ENCODE peak calls at places on chromosomes 13 and 19, in nine cellular contexts. F is cardiac muscle cell; S is fibroblast of the aortic adventitia; G is GM13976; J is fibroblast of lung; T is neural progenitor cell; X is psoas muscle; B is progenitor cell of endocrine pancreas; K is CD4-positive, alpha-beta T cell. I is an unnamed sample.

GRCh38 chr19:46608178-46608577 is 7.0 kb downstream of the CALM3 start:
- DNase-seq in K (no peak), T (no peak), J (no peak), X (peak; percentile 13), F (no peak), G (no peak), B (no peak), S (no peak), I (no peak)

GRCh38 chr13:19618925-19619324 is 14.5 kb upstream of the MPHOSPH8 start:
- DNase-seq in F (peak; percentile 56), T (peak; percentile 36), B (no peak), X (no peak), G (peak; percentile 55), K (no peak), S (peak; percentile 51), J (peak; percentile 54), I (peak; percentile 51)

GRCh38 chr19:8611391-8611883 is 922 bp upstream of the ADAMTS10 start:
- DNase-seq in F (peak; percentile 32), J (no peak), K (no peak), B (no peak), S (no peak), T (no peak), G (no peak), X (peak; percentile 69), I (no peak)

GRCh38 chr19:48635966-48636858 is 967 bp downstream of the DBP start:
- DNase-seq in G (no peak), B (no peak), T (peak; percentile 46), J (no peak), K (no peak), X (peak; percentile 75), S (no peak), F (no peak), I (peak; percentile 17)

GRCh38 chr19:45641274-45642105 is 2.3 kb upstream of the EML2 start:
- DNase-seq in X (peak; percentile 82), B (peak; percentile 49), K (no peak), J (peak; percentile 62), G (peak; percentile 92), S (peak; percentile 63), T (peak; percentile 93), F (peak; percentile 79), I (peak; percentile 98)

GRCh38 chr13:67421475-67421874 is 191.3 kb upstream of the PCDH9 start:
- DNase-seq in K (no peak), T (no peak), B (no peak), J (no peak), S (no peak), G (no peak), X (no peak), F (no peak), I (no peak)

GRCh38 chr13:40533072-40533471 is 133.4 kb downstream of the FOXO1 start:
- DNase-seq in T (no peak), F (no peak), G (no peak), B (no peak), X (no peak), S (no peak), J (no peak), K (no peak), I (no peak)

GRCh38 chr13:35876601-35877000 is 254.6 kb downstream of the DCLK1 start:
- DNase-seq in T (no peak), S (no peak), G (no peak), F (no peak), K (no peak), X (no peak), J (no peak), B (no peak), I (no peak)

GRCh38 chr19:39499932-39500331 is 1.2 kb downstream of the DLL3 start:
- DNase-seq in J (no peak), F (no peak), T (no peak), S (no peak), K (no peak), B (no peak), G (no peak), X (no peak), I (no peak)

GRCh38 chr13:60120617-60121016 is 43.1 kb downstream of the DIAPH3 start:
- DNase-seq in T (no peak), F (no peak), J (no peak), X (no peak), B (no peak), S (no peak), G (no peak), K (no peak), I (no peak)

GRCh38 chr13:75685239-75685697 is 49.1 kb downstream of the LMO7 start:
- DNase-seq in G (no peak), X (no peak), F (peak; percentile 74), S (peak; percentile 80), B (no peak), J (peak; percentile 81), T (peak; percentile 49), K (no peak), I (no peak)
- TF ChIP-seq CTCF in G (no peak), X (no peak), F (peak; percentile 12), S (peak; percentile 64), B (no peak), J (peak; percentile 42), T (peak; percentile 40), K (no peak), I (no peak)

GRCh38 chr13:100828226-100828625 is 153.6 kb upstream of the TMTC4 start:
- DNase-seq in X (no peak), F (peak; percentile 3), G (no peak), S (no peak), T (peak; percentile 70), B (no peak), J (no peak), K (no peak), I (no peak)
- TF ChIP-seq CTCF in X (no peak), F (no peak), G (no peak), S (no peak), T (peak; percentile 60), B (peak; percentile 32), J (no peak), K (no peak), I (no peak)

DNA sequence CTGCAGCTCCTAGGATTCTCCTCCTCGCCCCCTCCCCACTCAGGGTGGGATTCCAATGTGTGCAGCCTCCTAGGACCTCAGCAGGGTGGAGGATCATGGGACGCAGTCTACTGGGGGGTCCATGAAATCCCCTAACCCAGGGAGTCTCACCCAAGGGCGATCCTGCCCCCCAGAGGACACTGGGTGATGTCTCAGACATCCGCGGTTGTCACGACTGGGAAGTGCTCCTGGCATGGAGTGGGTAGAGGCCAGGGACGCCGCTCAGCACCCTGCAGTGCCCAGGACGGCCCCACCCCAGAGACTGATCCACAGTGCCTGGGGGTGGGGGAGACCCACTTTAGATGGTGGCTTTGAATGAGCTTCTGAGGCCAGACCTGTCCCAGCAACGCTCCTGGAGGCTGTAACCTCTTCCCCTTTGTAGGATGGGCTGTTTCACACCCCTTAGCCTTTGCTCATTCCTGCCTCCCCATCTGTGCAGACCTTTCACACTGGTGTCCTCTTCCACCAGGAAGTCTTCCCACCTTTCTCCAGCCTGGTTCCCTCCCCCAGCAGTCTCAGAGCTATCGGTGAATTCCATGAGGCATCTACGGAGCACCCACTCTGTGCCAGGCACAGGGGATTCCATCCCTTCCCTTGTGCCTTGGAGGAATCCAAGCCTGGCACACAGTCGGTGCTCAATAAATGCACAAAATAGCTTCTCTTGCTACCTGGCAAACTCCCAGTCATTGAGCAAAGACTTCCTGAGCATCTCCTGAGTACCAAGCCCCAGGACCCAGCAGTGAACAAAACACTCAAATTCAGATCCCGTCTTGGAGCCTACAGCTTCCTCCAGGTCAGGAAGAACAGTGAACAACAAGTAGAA is 10.5 kb downstream of the SMIM24 start:
- DNase-seq in K (no peak), S (no peak), X (peak; percentile 65), B (no peak), G (no peak), F (no peak), J (no peak), T (no peak), I (no peak)
- TF ChIP-seq CTCF in K (no peak), S (no peak), X (no peak), B (no peak), G (no peak), F (peak; percentile 20), J (no peak), T (no peak), I (no peak)

GRCh38 chr19:34838753-34839431 is 65.9 kb upstream of the ZNF599 start:
- DNase-seq in J (peak; percentile 1), T (peak; percentile 72), S (peak; percentile 1), K (peak; percentile 14), G (no peak), B (peak; percentile 31), X (no peak), F (peak; percentile 28), I (no peak)

GRCh38 chr19:34837262-34837661 is 64.2 kb upstream of the ZNF599 start:
- DNase-seq in B (no peak), G (no peak), X (no peak), F (peak; percentile 33), J (no peak), T (no peak), K (no peak), S (no peak), I (no peak)

GRCh38 chr19:34841780-34842179 is 68.8 kb upstream of the ZNF599 start:
- DNase-seq in G (no peak), S (no peak), J (no peak), T (peak; percentile 17), F (no peak), X (no peak), K (no peak), B (no peak), I (no peak)

GRCh38 chr19:34835952-34836351 is 62.9 kb upstream of the ZNF599 start:
- DNase-seq in B (no peak), J (no peak), S (no peak), F (no peak), X (no peak), T (no peak), G (no peak), K (no peak), I (no peak)

GRCh38 chr19:34838248-34838647 is 65.2 kb upstream of the ZNF599 start:
- DNase-seq in B (no peak), X (no peak), K (no peak), F (peak; percentile 40), J (peak; percentile 2), S (no peak), T (peak; percentile 49), G (no peak), I (no peak)
- TF ChIP-seq CTCF in B (no peak), X (no peak), K (no peak), F (no peak), J (no peak), S (no peak), T (no peak), G (no peak), I (no peak)

DNA sequence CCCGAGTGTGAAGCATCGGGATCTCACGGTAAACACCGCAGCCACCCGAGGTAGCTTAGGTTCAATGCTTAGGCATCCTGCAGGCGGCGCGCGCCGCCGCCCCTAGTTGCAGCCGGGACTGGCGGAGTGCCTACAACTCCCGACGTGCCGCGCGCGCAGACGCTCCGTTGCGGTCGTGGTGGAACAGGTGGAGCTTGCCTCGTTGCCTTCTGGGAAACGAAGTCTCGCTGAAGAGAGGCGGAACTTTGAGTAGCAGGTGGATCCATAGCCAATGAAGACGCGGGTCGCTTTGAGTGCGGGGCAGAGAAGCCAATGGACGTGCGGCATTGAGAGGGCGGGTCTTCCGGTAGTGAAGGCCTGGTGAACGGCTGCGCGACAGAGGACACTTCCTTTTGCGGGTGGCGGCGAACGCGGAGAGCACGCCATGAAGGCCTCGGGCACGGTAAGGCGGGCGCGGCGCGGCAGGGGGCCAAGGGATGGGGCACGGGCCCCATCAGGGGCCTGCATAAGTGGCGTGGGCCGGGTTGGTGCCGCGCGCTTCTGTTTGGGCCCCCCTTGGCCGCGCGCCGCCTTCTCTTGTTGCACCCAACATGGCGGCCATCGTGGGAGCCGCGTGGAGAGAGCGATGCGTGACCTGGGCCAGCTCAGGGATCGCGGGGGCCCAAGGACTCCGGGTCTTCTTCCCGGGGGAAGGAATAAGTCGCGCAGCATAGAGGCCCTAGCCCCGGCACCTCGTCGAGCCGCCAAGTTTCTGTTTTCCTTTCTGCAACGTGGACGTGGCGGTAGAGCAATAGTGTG is at the start of gene RPL18A:
- DNase-seq in B (peak; percentile 97), T (peak; percentile 100), J (peak; percentile 100), K (peak; percentile 99), X (peak; percentile 99), F (peak; percentile 100), G (peak; percentile 98), S (peak; percentile 100), I (peak; percentile 100)
- TF ChIP-seq CTCF in B (peak; percentile 74), T (peak; percentile 84), J (peak; percentile 78), K (peak; percentile 82), X (peak; percentile 71), F (peak; percentile 94), G (peak; percentile 82), S (peak; percentile 84), I (peak; percentile 96)